ENCODE peak calls at places on chromosomes 11 and 22, in four cellular contexts. I is IMR-90, V is mesendoderm, Y is mesenchymal stem cell. E is an unnamed sample.

GRCh38 chr22:26711205-26711958 is 54.0 kb downstream of the MIAT start:
- DNase-seq in I (peak), V (no peak), Y (peak), E (no peak)

GRCh38 chr11:31022080-31022479 is 347.5 kb downstream of the DCDC1 start:
- DNase-seq in I (no peak), V (no peak), Y (no peak), E (no peak)

GRCh38 chr11:121426476-121427454 is 25.3 kb upstream of the SORL1 start:
- DNase-seq in I (no peak), V (peak), Y (no peak), E (no peak)

GRCh38 chr11:110125632-110126031 is 32.4 kb downstream of the ZC3H12C start:
- DNase-seq in I (peak), V (peak), Y (peak), E (no peak)

GRCh38 chr11:102513869-102514268 is 16.7 kb downstream of the MMP7 start:
- DNase-seq in I (peak), V (no peak), Y (peak), E (no peak)

GRCh38 chr11:109707411-109707810 is 285.4 kb downstream of the C11orf87 start:
- DNase-seq in I (no peak), V (no peak), Y (no peak), E (no peak)

GRCh38 chr11:120120805-120121335 is 17.0 kb downstream of the TRIM29 start:
- DNase-seq in I (no peak), V (no peak), Y (no peak), E (no peak)

GRCh38 chr22:42701694-42702093 is 19.0 kb downstream of the A4GALT start:
- DNase-seq in I (no peak), V (no peak), Y (no peak), E (no peak)

GRCh38 chr11:32343325-32344008 is 91.9 kb downstream of the WT1 start:
- DNase-seq in I (no peak), V (no peak), Y (no peak), E (no peak)

GRCh38 chr11:73980001-73980960 is 2.4 kb downstream of the UCP2 start:
- DNase-seq in I (peak), V (peak), Y (peak), E (no peak)

GRCh38 chr11:64675417-64676252 is 47.4 kb downstream of the NRXN2 start:
- DNase-seq in I (peak), V (no peak), Y (peak), E (no peak)

GRCh38 chr11:103703437-103703836 is 333.0 kb upstream of the DDI1 start:
- DNase-seq in I (no peak), V (no peak), Y (no peak), E (no peak)

GRCh38 chr11:111285205-111286079 is 12.9 kb upstream of the POU2AF3 start:
- DNase-seq in I (no peak), V (no peak), Y (no peak), E (no peak)

GRCh38 chr11:65150513-65151271 is 16.4 kb upstream of the SYVN1 start:
- DNase-seq in I (peak), V (peak), Y (peak), E (no peak)

GRCh38 chr11:120180571-120181445 is 30.0 kb upstream of the OAF start:
- DNase-seq in I (peak), V (peak), Y (peak), E (peak)

GRCh38 chr22:30253205-30253852 is 6.8 kb upstream of the LIF start:
- DNase-seq in I (peak), V (no peak), Y (no peak), E (no peak)

GRCh38 chr22:27576815-27577564 is 224.6 kb downstream of the MN1 start:
- DNase-seq in I (peak), V (no peak), Y (peak), E (no peak)

GRCh38 chr11:57213282-57214086 is 23.6 kb downstream of the APLNR start:
- DNase-seq in I (peak), V (peak), Y (peak), E (peak)

GRCh38 chr11:19982761-19983495 is 177.3 kb downstream of the DBX1 start:
- DNase-seq in I (peak), V (no peak), Y (peak), E (no peak)

GRCh38 chr11:65487467-65488272 is 11.2 kb upstream of the MALAT1 start:
- DNase-seq in I (peak), V (peak), Y (peak), E (peak)

GRCh38 chr11:132704796-132705375 is 827.4 kb downstream of the OPCML start:
- DNase-seq in I (no peak), V (no peak), Y (no peak), E (no peak)

GRCh38 chr22:38353142-38353629 is 36.0 kb upstream of the CSNK1E start:
- DNase-seq in I (peak), V (peak), Y (peak), E (peak)

GRCh38 chr11:129817282-129818051 is 1.8 kb downstream of the TMEM45B start:
- DNase-seq in I (no peak), V (no peak), Y (no peak), E (no peak)

GRCh38 chr11:114121744-114122504 is 62.4 kb downstream of the ZBTB16 start:
- DNase-seq in I (no peak), V (no peak), Y (no peak), E (no peak)

GRCh38 chr11:103798029-103798428 is 238.4 kb upstream of the DDI1 start:
- DNase-seq in I (peak), V (no peak), Y (peak), E (no peak)

GRCh38 chr22:24482586-24482985 is 12.5 kb upstream of the UPB1 start:
- DNase-seq in I (peak), V (peak), Y (peak), E (no peak)

GRCh38 chr11:130798280-130798679 is 118.0 kb downstream of the SNX19 start:
- DNase-seq in I (peak), V (no peak), Y (peak), E (no peak)

GRCh38 chr22:50274311-50274710 is 4.1 kb upstream of the MAPK11 start:
- DNase-seq in I (peak), V (no peak), Y (peak), E (no peak)

GRCh38 chr11:109747839-109748238 is 325.8 kb downstream of the C11orf87 start:
- DNase-seq in I (no peak), V (no peak), Y (peak), E (no peak)

GRCh38 chr22:35301370-35301874 is 1.7 kb downstream of the TOM1 start:
- DNase-seq in I (peak), V (peak), Y (peak), E (no peak)

GRCh38 chr22:35299717-35300497 is at the start of gene TOM1:
- DNase-seq in I (peak), V (peak), Y (peak), E (peak)

GRCh38 chr22:35303029-35303624 is 3.4 kb downstream of the TOM1 start:
- DNase-seq in I (no peak), V (no peak), Y (no peak), E (no peak)

GRCh38 chr22:35299217-35299716 is 427 bp upstream of the TOM1 start:
- DNase-seq in I (no peak), V (no peak), Y (no peak), E (peak)
- H3K18ac ChIP-seq in I (peak), V (no peak), Y (peak), E (peak)

DNA sequence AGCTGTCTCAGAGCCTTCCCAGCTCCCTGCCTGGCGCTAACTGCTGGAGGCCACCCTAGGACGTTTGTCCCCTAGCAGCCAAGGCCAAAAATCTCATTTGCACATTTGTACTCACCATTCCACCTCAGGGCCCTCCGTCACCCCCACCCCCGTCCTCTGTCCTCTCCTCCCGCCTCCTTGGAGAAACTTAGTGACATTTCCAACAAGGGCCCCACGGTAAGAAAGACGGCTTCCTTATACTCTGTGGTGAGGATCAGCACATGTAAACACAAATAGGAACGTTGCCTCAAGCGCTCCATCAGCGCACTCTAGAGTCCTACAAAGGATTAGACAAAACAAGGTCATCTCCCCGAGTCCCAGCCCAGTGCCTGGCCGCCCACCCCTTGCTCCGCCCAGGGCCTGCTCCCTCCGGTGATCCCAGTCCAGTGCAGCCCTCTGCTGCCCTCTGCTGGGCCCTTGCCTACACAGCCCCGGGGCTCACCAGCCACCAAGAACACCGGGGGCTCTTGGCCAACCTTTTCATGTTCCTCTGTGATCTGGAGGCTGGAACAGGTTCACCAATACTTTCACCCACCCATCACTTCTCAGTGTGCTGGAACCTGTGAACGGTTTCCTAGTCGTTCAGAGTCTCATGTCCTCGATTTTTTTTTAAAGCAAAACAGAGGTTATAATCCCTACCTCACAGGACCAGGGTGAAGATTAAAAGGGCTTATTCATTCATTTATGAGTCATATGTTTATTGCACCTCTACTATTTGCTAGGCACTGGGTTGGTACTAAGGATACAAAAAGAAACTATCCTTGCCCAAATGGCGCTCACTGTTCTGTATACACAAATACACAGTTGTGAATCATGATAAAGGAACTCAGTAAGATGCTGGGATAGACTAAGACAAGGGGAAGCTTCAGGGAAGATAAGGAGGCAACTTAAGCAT is 15.2 kb upstream of the CTR9 start:
- DNase-seq in I (peak), V (peak), Y (peak), E (peak)
- H4K8ac ChIP-seq in I (peak), V (no peak), Y (no peak), E (no peak)

GRCh38 chr22:32810241-32811133 is 9.0 kb downstream of the TIMP3 start:
- DNase-seq in I (peak), V (peak), Y (no peak), E (no peak)
- H3K4me3 ChIP-seq in I (no peak), V (no peak), Y (no peak), E (no peak)

DNA sequence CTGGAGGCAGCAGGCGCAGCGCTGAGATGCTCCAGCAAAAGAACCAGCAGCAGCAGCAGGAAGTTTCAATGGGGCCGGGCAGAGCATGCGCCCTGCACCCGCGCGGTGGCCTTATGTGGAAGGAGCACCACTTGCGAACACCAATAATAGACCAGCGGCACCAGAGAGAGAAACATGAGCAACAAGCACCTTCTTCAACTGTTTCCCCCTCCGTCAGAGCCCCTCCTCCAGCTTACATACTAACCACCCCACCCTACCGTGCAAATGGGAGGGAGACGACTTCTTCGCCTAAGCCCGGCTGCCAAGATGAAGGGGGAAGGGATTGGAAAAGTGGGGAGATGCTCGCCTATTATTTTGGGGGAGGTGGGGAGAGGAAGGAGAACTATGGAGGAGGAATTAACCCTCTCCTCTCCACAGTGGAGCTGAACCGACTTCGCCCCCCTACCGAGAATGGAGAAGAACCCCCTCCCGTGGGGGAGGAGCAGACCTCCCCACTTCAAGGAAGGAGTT is 1.1 kb downstream of the RSF1 start:
- DNase-seq in I (peak), V (peak), Y (peak), E (peak)
- H3K18ac ChIP-seq in I (no peak), V (peak), Y (no peak), E (peak)

GRCh38 chr11:68313574-68314202 is 1.3 kb downstream of the LRP5 start:
- DNase-seq in I (peak), V (no peak), Y (peak), E (no peak)
- H4K8ac ChIP-seq in I (peak), V (no peak), Y (peak), E (no peak)